ENCODE peak calls at places on chromosomes 6 and 20, in four cellular contexts. K is A549, G is GM12878, H is HepG2. M is an unnamed sample.

GRCh38 chr20:10565191-10565921 is 108.4 kb downstream of the JAG1 start:
- DNase-seq in G (no peak), H (peak), K (peak), M (no peak)

GRCh38 chr20:48682529-48683385 is 145.0 kb downstream of the PREX1 start:
- DNase-seq in G (no peak), H (peak), K (no peak), M (peak)

GRCh38 chr20:31693987-31694661 is 28.5 kb downstream of the BCL2L1 start:
- DNase-seq in G (no peak), K (no peak), H (no peak), M (no peak)

GRCh38 chr6:21504790-21505189 is 88.8 kb upstream of the SOX4 start:
- DNase-seq in H (no peak), G (no peak), K (no peak), M (no peak)

GRCh38 chr20:41174373-41174772 is 37.0 kb downstream of the PLCG1 start:
- DNase-seq in G (no peak), H (no peak), K (no peak), M (no peak)

GRCh38 chr6:146859795-146860495 is 261.2 kb downstream of the ADGB start:
- DNase-seq in K (no peak), G (no peak), H (no peak), M (no peak)

GRCh38 chr20:43969501-43969900 is 54.8 kb downstream of the TOX2 start:
- DNase-seq in H (no peak), K (no peak), G (no peak), M (no peak)

GRCh38 chr6:121201108-121201507 is 133.2 kb downstream of the TBC1D32 start:
- DNase-seq in K (no peak), H (no peak), G (no peak), M (no peak)

GRCh38 chr20:37328149-37328945 is 17.6 kb upstream of the SRC start:
- DNase-seq in K (no peak), H (no peak), G (no peak), M (no peak)

GRCh38 chr20:24157213-24157612 is 168.6 kb upstream of the GGTLC1 start:
- DNase-seq in H (no peak), K (no peak), G (peak), M (no peak)

GRCh38 chr6:170522565-170523183 is 30.4 kb downstream of the PSMB1 start:
- DNase-seq in K (peak), G (no peak), H (no peak), M (peak)

GRCh38 chr6:120965814-120966213 is 368.5 kb downstream of the TBC1D32 start:
- DNase-seq in K (no peak), H (no peak), G (no peak), M (no peak)

GRCh38 chr6:48036316-48036715 is 74.7 kb downstream of the PTCHD4 start:
- DNase-seq in G (no peak), K (no peak), H (peak), M (no peak)

GRCh38 chr6:41767112-41767946 is 12.4 kb downstream of the FRS3 start:
- DNase-seq in K (peak), G (no peak), H (peak), M (peak)

GRCh38 chr6:167968091-167968490 is 29.4 kb upstream of the KIF25 start:
- DNase-seq in H (peak), G (no peak), K (peak), M (peak)

GRCh38 chr6:105482227-105482839 is 79.5 kb upstream of the PREP start:
- DNase-seq in K (no peak), H (no peak), G (no peak), M (no peak)

GRCh38 chr6:44116643-44117382 is 10.4 kb downstream of the MRPL14 start:
- DNase-seq in H (no peak), G (no peak), K (no peak), M (no peak)

GRCh38 chr6:106964954-106965353 is 9.6 kb downstream of the CD24 start:
- DNase-seq in H (no peak), G (no peak), K (no peak), M (no peak)

GRCh38 chr20:40309731-40310130 is 379.3 kb downstream of the MAFB start:
- DNase-seq in G (no peak), H (no peak), K (no peak), M (no peak)

GRCh38 chr6:89462503-89462902 is 29.6 kb downstream of the ANKRD6 start:
- DNase-seq in G (no peak), K (no peak), H (no peak), M (no peak)

GRCh38 chr20:15556869-15557268 is 1016.4 kb downstream of the KIF16B start:
- DNase-seq in H (no peak), G (no peak), K (no peak), M (no peak)

GRCh38 chr6:39339111-39339510 is 16.6 kb upstream of the KCNK16 start:
- DNase-seq in H (no peak), K (no peak), G (no peak), M (no peak)

GRCh38 chr6:123702943-123703342 is 66.2 kb upstream of the TRDN start:
- DNase-seq in G (no peak), K (no peak), H (no peak), M (no peak)

GRCh38 chr20:4227085-4227821 is 211.9 kb upstream of the RNF24 start:
- DNase-seq in H (peak), K (peak), G (no peak), M (peak)

GRCh38 chr6:136568129-136568528 is 17.9 kb upstream of the MAP7 start:
- DNase-seq in G (no peak), H (no peak), K (no peak), M (no peak)

GRCh38 chr6:28587011-28587745 is 61.5 kb downstream of the GPX5 start:
- DNase-seq in K (peak), H (peak), G (no peak), M (peak)

GRCh38 chr6:106145741-106146227 is 59.6 kb downstream of the PRDM1 start:
- DNase-seq in H (no peak), G (peak), K (no peak), M (no peak)

GRCh38 chr6:133240511-133241087 is 558 bp upstream of the EYA4 start:
- DNase-seq in H (no peak), K (peak), G (no peak), M (peak)

GRCh38 chr20:19783966-19784401 is 25.9 kb downstream of the RIN2 start:
- DNase-seq in K (peak), H (peak), G (no peak), M (no peak)

GRCh38 chr6:10156875-10157274 is 258.0 kb downstream of the TFAP2A start:
- DNase-seq in H (no peak), G (no peak), K (no peak), M (no peak)

GRCh38 chr6:10621847-10622246 is 72.6 kb downstream of the C6orf52 start:
- DNase-seq in K (no peak), H (no peak), G (no peak), M (no peak)

GRCh38 chr20:38730989-38731737 is 6.9 kb downstream of the SLC32A1 start:
- DNase-seq in H (peak), G (no peak), K (peak), M (peak)

GRCh38 chr20:23162887-23163286 is 76.8 kb upstream of the CD93 start:
- DNase-seq in K (no peak), H (no peak), G (no peak), M (no peak)

GRCh38 chr20:54475334-54476287 is at the start of gene DOK5:
- DNase-seq in K (no peak), G (no peak), H (no peak), M (peak)

GRCh38 chr6:142271476-142271875 is 30.3 kb upstream of the ADGRG6 start:
- DNase-seq in K (no peak), H (no peak), G (no peak), M (no peak)

GRCh38 chr20:14259691-14260090 is 77.7 kb downstream of the FLRT3 start:
- DNase-seq in H (no peak), K (no peak), G (no peak), M (no peak)
- TF ChIP-seq BHLHE40 in H (no peak), K (no peak), G (no peak), M (no peak)

GRCh38 chr6:24357336-24358218 is at the start of gene DCDC2:
- DNase-seq in K (peak), H (peak), G (no peak), M (no peak)
- TF ChIP-seq BHLHE40 in K (no peak), H (no peak), G (no peak), M (no peak)

GRCh38 chr6:17258763-17259162 is 22.4 kb upstream of the RBM24 start:
- DNase-seq in H (no peak), K (no peak), G (no peak), M (no peak)
- TF ChIP-seq BHLHE40 in H (no peak), K (no peak), G (no peak), M (no peak)

DNA sequence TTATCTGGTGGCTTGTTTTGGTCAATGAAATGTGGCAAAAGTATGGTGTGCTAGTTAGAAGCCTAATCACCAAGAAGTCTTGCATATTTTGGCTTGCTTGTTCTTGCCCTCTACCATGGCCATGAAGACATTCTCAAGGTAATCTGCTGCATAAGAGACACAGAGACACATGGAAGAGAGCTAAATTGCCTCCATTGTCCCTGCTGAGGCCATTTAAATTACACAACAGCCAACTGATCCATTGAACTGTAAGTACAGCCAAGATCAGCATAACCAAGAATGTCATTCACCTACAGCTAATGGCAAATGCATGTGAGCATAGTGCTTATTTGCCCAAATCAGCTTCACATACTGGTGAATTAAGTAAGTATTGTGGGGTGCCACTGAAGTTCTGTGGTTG is 603.8 kb downstream of the FRK start:
- DNase-seq in K (no peak), G (no peak), H (no peak), M (no peak)
- TF ChIP-seq BHLHE40 in K (no peak), G (no peak), H (no peak), M (no peak)

DNA sequence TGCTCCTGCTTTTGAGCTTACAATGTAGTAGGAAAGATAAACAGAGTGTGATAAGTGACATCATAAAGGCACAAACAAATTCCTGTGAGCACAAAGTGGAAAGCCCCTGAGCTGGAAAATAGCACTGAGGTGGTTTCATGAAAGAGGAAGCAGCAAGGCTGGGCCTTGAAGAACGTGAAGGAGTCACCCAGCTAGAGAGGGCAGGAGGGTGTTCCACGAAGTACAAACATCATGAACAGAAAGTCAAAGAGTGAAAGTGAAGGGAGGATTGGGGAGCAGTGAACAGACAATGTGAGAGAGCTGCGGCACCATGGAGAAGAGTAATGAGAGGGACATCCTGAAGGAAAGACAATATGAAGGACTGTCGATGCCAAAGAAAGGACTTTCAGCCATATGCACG is 543.6 kb downstream of the CD83 start:
- DNase-seq in H (no peak), K (peak), G (peak), M (no peak)
- TF ChIP-seq BHLHE40 in H (no peak), K (no peak), G (peak), M (no peak)

M was measured in HEK293T.